ENCODE peak calls at places on chromosomes 7 and 10, in ten cellular contexts. F is IMR-90; H is mesendoderm; G is naive thymus-derived CD4-positive, alpha-beta T cell; P is cardiac muscle cell; Z is left ventricle myocardium inferior; L is ovary; U is A549; K is Peyer's patch; A is A673. W is an unnamed sample.

GRCh38 chr10:72665925-72666324 is 26.0 kb upstream of the MCU start:
- DNase-seq in Z (no peak), F (peak; percentile 51), U (peak; percentile 43), H (no peak), G (no peak), P (no peak), A (peak; percentile 20), L (no peak), K (no peak), W (no peak)

GRCh38 chr10:18279202-18279601 is 139.0 kb downstream of the CACNB2 start:
- DNase-seq in L (no peak), F (peak; percentile 61), P (no peak), U (peak; percentile 7), A (peak; percentile 19), Z (no peak), H (peak; percentile 7), K (no peak), G (no peak), W (no peak)

GRCh38 chr7:44962483-44963251 is 16.1 kb downstream of the MYO1G start:
- DNase-seq in Z (no peak), G (no peak), F (no peak), L (peak; percentile 71), P (peak; percentile 41), K (peak; percentile 55), U (no peak), H (no peak), A (no peak), W (no peak)

GRCh38 chr7:71424166-71424803 is 292.3 kb downstream of the GALNT17 start:
- DNase-seq in U (no peak), Z (no peak), L (no peak), K (no peak), H (no peak), A (no peak), P (no peak), F (no peak), G (no peak), W (no peak)

GRCh38 chr10:73413108-73413527 is 740 bp downstream of the ANXA7 start:
- DNase-seq in K (no peak), H (peak; percentile 67), A (no peak), U (peak; percentile 80), L (no peak), Z (no peak), P (no peak), G (no peak), F (no peak), W (no peak)

GRCh38 chr7:20519641-20520040 is 95.8 kb upstream of the ABCB5 start:
- DNase-seq in G (no peak), Z (no peak), F (no peak), A (no peak), L (no peak), H (no peak), P (no peak), K (no peak), U (no peak), W (no peak)

GRCh38 chr10:44033008-44033407 is 351.9 kb downstream of the CXCL12 start:
- DNase-seq in P (no peak), A (no peak), F (peak; percentile 65), Z (no peak), U (no peak), G (no peak), K (no peak), H (no peak), L (no peak), W (no peak)

GRCh38 chr7:78224923-78225322 is 426.4 kb downstream of the PHTF2 start:
- DNase-seq in U (no peak), L (no peak), G (no peak), Z (no peak), F (peak; percentile 47), P (no peak), H (no peak), A (no peak), K (no peak), W (no peak)

GRCh38 chr10:103750836-103751235 is 104.5 kb downstream of the SH3PXD2A start:
- DNase-seq in H (no peak), F (no peak), U (no peak), A (no peak), Z (no peak), G (no peak), L (no peak), P (no peak), K (no peak), W (no peak)

GRCh38 chr10:86269332-86269731 is 97.3 kb downstream of the GRID1 start:
- DNase-seq in K (no peak), L (no peak), A (no peak), P (no peak), Z (no peak), U (no peak), H (no peak), F (no peak), G (no peak), W (no peak)

GRCh38 chr7:100825760-100826545 is 1.4 kb downstream of the EPHB4 start:
- DNase-seq in P (peak; percentile 53), H (peak; percentile 37), L (no peak), K (no peak), Z (no peak), A (peak; percentile 52), G (no peak), U (peak; percentile 56), F (peak; percentile 59), W (no peak)

GRCh38 chr10:60299961-60300883 is 89.5 kb downstream of the ANK3 start:
- DNase-seq in K (no peak), L (no peak), H (peak; percentile 93), Z (peak; percentile 34), P (peak; percentile 81), G (no peak), U (no peak), F (peak; percentile 52), A (no peak), W (peak; percentile 58)

DNA sequence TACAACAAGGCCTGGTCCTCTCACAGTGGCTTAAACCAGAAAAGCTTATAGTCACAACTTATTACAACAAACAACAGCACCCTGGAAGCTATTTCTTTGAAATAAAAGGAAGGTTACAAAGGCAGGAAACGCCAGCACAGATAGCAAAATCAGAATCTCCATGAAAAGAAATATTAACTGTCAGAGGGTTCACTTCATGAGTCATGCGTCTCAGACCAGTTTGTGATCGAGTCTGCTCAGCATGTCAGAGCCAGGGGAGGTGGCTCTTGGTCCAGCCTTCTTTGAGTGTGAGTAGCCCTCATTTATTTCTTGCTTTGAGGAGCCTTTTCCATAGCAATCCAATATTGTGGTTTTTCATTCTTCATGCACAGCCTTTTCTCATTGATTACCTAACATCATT is 418.7 kb upstream of the NPVF start:
- DNase-seq in F (no peak), L (no peak), A (no peak), Z (no peak), K (no peak), H (no peak), P (no peak), G (no peak), U (no peak), W (no peak)
- H3K4me1 ChIP-seq in F (no peaks in the 10 kb centered on the region), L (no peaks in the 10 kb centered on the region), A (no peaks in the 10 kb centered on the region), Z (no peaks in the 10 kb centered on the region), K (no peaks in the 10 kb centered on the region), H (no peaks in the 10 kb centered on the region), P (peaks cover 10% of the 10 kb centered on the region), G (no peaks in the 10 kb centered on the region), U (no peaks in the 10 kb centered on the region), W (no peaks in the 10 kb centered on the region)

DNA sequence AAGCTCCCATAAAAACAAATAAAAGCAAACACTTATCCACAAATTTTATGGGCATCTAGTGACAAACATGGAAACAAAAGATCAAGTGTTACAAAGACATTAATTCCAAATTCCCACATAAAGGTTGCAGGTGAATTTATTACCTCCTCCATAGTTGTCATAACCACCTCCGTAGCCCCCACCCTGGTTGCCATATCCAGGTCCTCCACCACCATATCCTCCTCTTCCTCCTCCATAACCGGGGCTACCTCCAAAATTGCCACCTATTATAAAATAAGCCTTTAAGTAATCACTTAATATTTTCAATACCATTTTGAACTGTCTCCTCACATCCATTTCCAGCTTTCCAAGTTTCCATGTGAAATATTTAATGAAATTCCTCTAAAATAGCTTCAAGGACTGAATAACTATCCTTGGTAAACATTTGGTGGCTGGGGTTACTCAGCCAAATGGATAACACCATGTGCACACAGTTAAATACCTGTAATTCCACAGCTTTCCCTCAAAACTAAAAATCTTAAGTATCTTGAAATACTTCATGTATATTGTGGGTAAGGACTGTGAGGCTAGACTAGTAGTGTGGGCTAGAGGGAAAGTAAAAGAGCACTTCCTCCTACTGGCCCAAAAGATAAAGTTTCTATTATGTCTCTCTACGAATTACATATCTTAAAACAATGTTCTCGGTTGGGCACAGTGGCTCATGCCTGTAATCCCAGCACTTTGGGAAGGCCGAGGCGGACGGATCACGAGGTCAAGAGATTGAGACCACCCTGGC is 6.9 kb downstream of the HNRNPA2B1 start:
- DNase-seq in U (no peak), G (no peak), P (no peak), A (no peak), K (no peak), H (no peak), Z (no peak), F (no peak), L (no peak), W (no peak)
- H3K4me1 ChIP-seq in U (peaks cover 84% of the 10 kb centered on the region), G (peaks cover 68% of the 10 kb centered on the region), P (peaks cover 10% of the 10 kb centered on the region), A (peaks cover 47% of the 10 kb centered on the region), K (peaks cover 44% of the 10 kb centered on the region), H (peaks cover 2% of the 10 kb centered on the region), Z (peaks cover 84% of the 10 kb centered on the region), F (peaks cover 5% of the 10 kb centered on the region), L (peaks cover 5% of the 10 kb centered on the region), W (peaks cover 21% of the 10 kb centered on the region)

DNA sequence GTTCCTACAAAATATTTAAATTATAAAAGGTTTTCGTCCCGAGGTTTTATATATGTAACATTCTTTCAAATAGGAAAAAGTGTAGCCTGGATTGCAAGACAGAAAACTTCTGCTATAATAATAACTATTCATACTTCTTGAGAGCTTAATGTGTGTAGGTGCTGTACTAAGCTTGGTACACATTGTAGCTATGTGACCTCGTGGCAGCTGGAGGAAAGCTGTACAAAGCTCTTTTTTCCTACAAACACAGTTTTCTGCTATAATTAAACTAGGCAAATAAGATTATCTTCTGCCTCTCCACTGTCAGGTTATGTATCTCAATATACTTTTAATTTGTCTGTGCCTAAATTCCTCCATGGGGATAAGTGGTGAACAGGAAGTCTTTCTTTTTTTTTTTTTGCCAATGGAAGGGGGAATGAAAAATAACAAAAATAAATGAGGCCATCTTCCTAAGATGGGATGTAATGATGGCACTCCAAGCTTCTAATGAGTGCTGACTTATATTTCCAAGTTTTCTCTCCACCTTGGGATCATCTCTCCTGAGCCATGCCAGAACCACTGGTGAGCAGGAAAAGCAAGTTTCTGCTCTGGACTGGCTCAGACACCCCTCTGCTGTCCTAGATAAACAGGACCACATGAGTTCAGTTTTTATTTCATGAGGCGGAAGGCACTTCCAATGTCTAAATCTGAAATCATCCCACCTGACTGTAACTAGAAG is 9.9 kb downstream of the SGMS1 start:
- DNase-seq in L (no peak), K (no peak), Z (no peak), P (no peak), F (no peak), U (no peak), G (no peak), H (no peak), A (no peak), W (no peak)
- H3K4me1 ChIP-seq in L (peaks cover 21% of the 10 kb centered on the region), K (no peaks in the 10 kb centered on the region), Z (peaks cover 54% of the 10 kb centered on the region), P (peaks cover 34% of the 10 kb centered on the region), F (no peaks in the 10 kb centered on the region), U (no peaks in the 10 kb centered on the region), G (peaks cover 3% of the 10 kb centered on the region), H (peaks cover 3% of the 10 kb centered on the region), A (no peaks in the 10 kb centered on the region), W (peaks cover 48% of the 10 kb centered on the region)

DNA sequence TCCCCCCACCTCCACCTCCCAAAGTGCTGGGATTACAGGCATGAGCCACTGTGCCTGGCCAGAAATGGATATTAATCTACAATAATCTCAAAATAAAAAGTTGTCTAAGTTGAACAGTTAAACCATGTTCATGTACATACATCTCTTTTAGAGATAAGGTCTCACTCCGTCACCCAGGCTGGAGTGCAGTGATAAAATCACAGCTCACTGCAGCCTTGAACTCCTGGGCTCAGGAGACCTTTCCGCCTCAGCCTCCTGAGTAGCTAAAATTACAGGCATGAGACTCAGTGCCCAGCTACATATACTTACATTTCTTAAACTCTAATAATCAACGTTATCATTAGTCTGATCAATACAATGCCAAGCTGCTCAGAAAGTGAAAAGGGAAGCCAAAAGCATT is 36.2 kb downstream of the VSTM4 start:
- DNase-seq in U (no peak), Z (no peak), H (no peak), A (no peak), L (no peak), G (no peak), P (no peak), K (no peak), F (no peak), W (no peak)
- H3K4me1 ChIP-seq in U (no peaks in the 10 kb centered on the region), Z (peaks cover 74% of the 10 kb centered on the region), H (no peaks in the 10 kb centered on the region), A (no peaks in the 10 kb centered on the region), L (peaks cover 35% of the 10 kb centered on the region), G (no peaks in the 10 kb centered on the region), P (peaks cover 19% of the 10 kb centered on the region), K (no peaks in the 10 kb centered on the region), F (peaks cover 1% of the 10 kb centered on the region), W (peaks cover 61% of the 10 kb centered on the region)